ENCODE peak calls at places on chromosomes 4 and X, in five cellular contexts. Q is IMR-90, W is H9, T is neuronal stem cell, B is H1. S is an unnamed sample.

GRCh38 chr4:1051472-1051871 is 40.0 kb downstream of the FGFRL1 start:
- DNase-seq in Q (no peak), W (peak), T (no peak), B (no peak), S (no peak)

GRCh38 chrX:140713174-140713539 is 3.6 kb downstream of the LINC00632 start:
- DNase-seq in Q (no peak), W (no peak), T (no peak), B (no peak), S (no peak)

GRCh38 chr4:78660559-78660958 is 109.0 kb downstream of the ANXA3 start:
- DNase-seq in Q (no peak), W (no peak), T (no peak), B (no peak), S (no peak)

GRCh38 chr4:133190098-133190497 is 41.0 kb downstream of the PCDH10 start:
- DNase-seq in Q (peak), W (no peak), T (no peak), B (no peak), S (no peak)

GRCh38 chr4:80266267-80266901 is at the start of gene FGF5:
- DNase-seq in Q (peak), W (peak), T (peak), B (peak), S (peak)

GRCh38 chrX:10576777-10577444 is 43.5 kb downstream of the MID1 start:
- DNase-seq in Q (no peak), W (no peak), T (no peak), B (no peak), S (no peak)

GRCh38 chr4:140037353-140038030 is 116.5 kb downstream of the MAML3 start:
- DNase-seq in Q (peak), W (no peak), T (no peak), B (no peak), S (peak)

GRCh38 chr4:52173470-52174055 is 122.5 kb downstream of the SPATA18 start:
- DNase-seq in Q (no peak), W (no peak), T (no peak), B (no peak), S (no peak)

GRCh38 chr4:11741190-11741652 is 312.5 kb upstream of the HS3ST1 start:
- DNase-seq in Q (peak), W (no peak), T (no peak), B (no peak), S (peak)

GRCh38 chr4:75708218-75708691 is 16.1 kb upstream of the USO1 start:
- DNase-seq in Q (no peak), W (no peak), T (no peak), B (peak), S (no peak)

GRCh38 chr4:118034061-118034785 is at the start of gene NDST3:
- DNase-seq in Q (peak), W (peak), T (peak), B (peak), S (peak)

GRCh38 chr4:23884261-23884660 is 5.6 kb downstream of the PPARGC1A start:
- DNase-seq in Q (no peak), W (no peak), T (no peak), B (no peak), S (peak)

GRCh38 chrX:115968436-115969252 is 201.9 kb upstream of the AGTR2 start:
- DNase-seq in Q (no peak), W (peak), T (peak), B (peak), S (peak)

GRCh38 chr4:19074061-19074460 is 1052.5 kb upstream of the LCORL start:
- DNase-seq in Q (no peak), W (no peak), T (no peak), B (no peak), S (no peak)

GRCh38 chr4:75844151-75844662 is 58.0 kb downstream of the PPEF2 start:
- DNase-seq in Q (peak), W (no peak), T (no peak), B (no peak), S (peak)

GRCh38 chr4:95213361-95213760 is 335.4 kb downstream of the UNC5C start:
- DNase-seq in Q (no peak), W (no peak), T (no peak), B (no peak), S (no peak)

GRCh38 chr4:147351083-147351787 is 129.7 kb upstream of the EDNRA start:
- DNase-seq in Q (peak), W (no peak), T (no peak), B (no peak), S (no peak)

GRCh38 chr4:11549525-11549924 is 120.8 kb upstream of the HS3ST1 start:
- DNase-seq in Q (peak), W (no peak), T (no peak), B (no peak), S (peak)

GRCh38 chr4:7978907-7979651 is 39.4 kb upstream of the AFAP1 start:
- DNase-seq in Q (no peak), W (peak), T (no peak), B (peak), S (no peak)

GRCh38 chr4:183966371-183966770 is 61.3 kb downstream of the STOX2 start:
- DNase-seq in Q (peak), W (no peak), T (no peak), B (no peak), S (no peak)

GRCh38 chrX:136457303-136457917 is 30.3 kb upstream of the BRS3 start:
- DNase-seq in Q (no peak), W (no peak), T (no peak), B (no peak), S (no peak)

GRCh38 chr4:90769251-90769650 is 642.1 kb downstream of the CCSER1 start:
- DNase-seq in Q (no peak), W (no peak), T (no peak), B (no peak), S (peak)

GRCh38 chrX:129651756-129652564 is 2.8 kb downstream of the APLN start:
- DNase-seq in Q (no peak), W (peak), T (no peak), B (no peak), S (no peak)

GRCh38 chr4:97330915-97331314 is 812.4 kb downstream of the STPG2 start:
- DNase-seq in Q (no peak), W (no peak), T (no peak), B (no peak), S (no peak)

GRCh38 chr4:101238706-101239105 is 108.6 kb downstream of the PPP3CA start:
- DNase-seq in Q (peak), W (no peak), T (no peak), B (no peak), S (peak)

GRCh38 chr4:83282049-83282535 is 2.5 kb downstream of the COQ2 start:
- DNase-seq in Q (peak), W (no peak), T (peak), B (peak), S (peak)

GRCh38 chrX:77918568-77918967 is 8.1 kb downstream of the ATP7A start:
- DNase-seq in Q (peak), W (no peak), T (no peak), B (no peak), S (no peak)

GRCh38 chr4:150211821-150212445 is 133.7 kb downstream of the DCLK2 start:
- DNase-seq in Q (no peak), W (no peak), T (no peak), B (no peak), S (peak)

GRCh38 chr4:145097331-145097820 is 620 bp downstream of the ANAPC10 start:
- DNase-seq in Q (no peak), W (no peak), T (no peak), B (no peak), S (no peak)

GRCh38 chr4:182555997-182556418 is 312.8 kb downstream of the TENM3 start:
- DNase-seq in Q (peak), W (peak), T (peak), B (no peak), S (peak)

GRCh38 chr4:154744341-154744948 is 645 bp downstream of the LRAT start:
- DNase-seq in Q (no peak), W (no peak), T (no peak), B (no peak), S (no peak)

GRCh38 chr4:5609265-5610007 is 98.9 kb downstream of the EVC2 start:
- DNase-seq in Q (no peak), W (no peak), T (no peak), B (no peak), S (no peak)

GRCh38 chr4:38322709-38323108 is 341.3 kb upstream of the KLF3 start:
- DNase-seq in Q (peak), W (no peak), T (no peak), B (no peak), S (peak)

GRCh38 chr4:46894841-46895240 is 14.2 kb downstream of the COX7B2 start:
- DNase-seq in Q (no peak), W (no peak), T (no peak), B (no peak), S (peak)

GRCh38 chrX:102867254-102867653 is 69.8 kb upstream of the RAB40AL start:
- DNase-seq in Q (no peak), W (no peak), T (no peak), B (no peak), S (no peak)

GRCh38 chrX:135273162-135273561 is 21.3 kb downstream of the ETDA start:
- DNase-seq in Q (no peak), W (no peak), T (no peak), B (no peak), S (no peak)

GRCh38 chr4:111945014-111945413 is 200.2 kb upstream of the FAM241A start:
- DNase-seq in Q (no peak), W (no peak), T (no peak), B (no peak), S (peak)

DNA sequence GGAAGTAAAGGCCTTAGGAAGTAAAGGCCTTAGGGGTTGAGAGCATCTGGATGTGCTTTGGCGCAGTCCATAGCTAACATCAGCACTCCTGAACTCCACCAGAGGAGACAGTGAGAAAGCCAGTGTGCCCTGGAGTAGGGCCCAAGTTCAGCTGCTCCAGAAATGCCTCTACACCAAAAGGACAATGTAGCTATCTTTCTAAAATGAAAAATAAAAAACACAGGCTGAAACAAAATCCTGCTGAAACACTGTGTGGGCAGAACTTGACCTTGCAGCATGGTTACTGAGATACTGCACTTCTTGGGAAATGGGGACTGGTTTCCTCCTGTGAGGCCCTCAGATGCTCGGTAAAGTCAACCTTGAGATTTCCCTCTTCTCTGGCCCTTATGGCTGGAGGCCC is 29.3 kb downstream of the SH3RF1 start:
- DNase-seq in Q (no peak), W (no peak), T (no peak), B (no peak), S (no peak)
- H3K4ac ChIP-seq in Q (no peak), W (no peak), T (no peak), B (no peak), S (no peak)

DNA sequence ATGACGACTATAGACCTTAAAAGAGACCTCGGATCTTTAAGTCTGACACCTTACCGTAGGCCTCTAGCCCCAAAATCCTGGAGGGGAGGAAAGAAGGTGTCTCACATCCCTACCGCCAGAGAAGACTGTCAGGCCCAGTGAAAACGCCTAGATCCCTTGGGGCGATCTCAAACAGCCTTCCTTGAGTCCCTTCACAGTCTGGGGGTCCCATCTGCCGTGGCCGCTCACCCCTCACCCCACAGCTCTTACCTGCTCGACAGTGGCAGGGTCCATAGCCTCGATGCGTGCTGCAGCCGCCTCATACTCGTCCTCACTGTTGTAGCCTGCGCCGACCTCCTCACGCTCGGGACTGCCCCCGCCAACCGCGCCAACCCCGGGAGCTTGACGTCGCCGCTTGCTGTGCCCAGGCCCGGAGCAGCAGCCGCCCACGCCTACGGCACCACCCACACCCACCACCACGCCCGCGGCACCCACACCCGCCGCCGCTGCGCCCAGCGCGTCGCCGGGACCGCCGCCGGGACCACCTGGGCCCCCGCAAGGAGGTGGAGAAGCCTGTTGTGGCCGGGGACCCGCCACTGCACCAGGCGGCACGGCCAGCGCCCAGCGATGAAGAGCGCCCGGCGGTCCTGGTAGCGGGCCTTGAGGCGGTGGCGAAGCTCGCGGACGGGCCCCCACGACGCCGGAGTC is 536 bp downstream of the OTUD5 start:
- DNase-seq in Q (no peak), W (no peak), T (no peak), B (no peak), S (no peak)
- H2BK5ac ChIP-seq in Q (peak), W (no peak), T (peak), B (no peak), S (peak)

GRCh38 chrX:26851981-26852380 is 611.2 kb downstream of the PPP4R3C start:
- DNase-seq in Q (no peak), W (no peak), T (no peak), B (no peak), S (peak)
- H2AFZ ChIP-seq in Q (no peak), W (no peak), T (peak), B (no peak), S (no peak)

DNA sequence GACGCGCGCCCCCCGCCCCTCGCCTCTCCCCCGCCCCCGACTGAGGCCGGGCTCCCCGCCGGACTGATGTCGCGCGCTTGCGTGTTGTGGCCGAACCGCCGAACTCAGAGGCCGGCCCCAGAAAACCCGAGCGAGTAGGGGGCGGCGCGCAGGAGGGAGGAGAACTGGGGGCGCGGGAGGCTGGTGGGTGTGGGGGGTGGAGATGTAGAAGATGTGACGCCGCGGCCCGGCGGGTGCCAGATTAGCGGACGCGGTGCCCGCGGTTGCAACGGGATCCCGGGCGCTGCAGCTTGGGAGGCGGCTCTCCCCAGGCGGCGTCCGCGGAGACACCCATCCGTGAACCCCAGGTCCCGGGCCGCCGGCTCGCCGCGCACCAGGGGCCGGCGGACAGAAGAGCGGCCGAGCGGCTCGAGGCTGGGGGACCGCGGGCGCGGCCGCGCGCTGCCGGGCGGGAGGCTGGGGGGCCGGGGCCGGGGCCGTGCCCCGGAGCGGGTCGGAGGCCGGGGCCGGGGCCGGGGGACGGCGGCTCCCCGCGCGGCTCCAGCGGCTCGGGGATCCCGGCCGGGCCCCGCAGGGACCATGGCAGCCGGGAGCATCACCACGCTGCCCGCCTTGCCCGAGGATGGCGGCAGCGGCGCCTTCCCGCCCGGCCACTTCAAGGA is at the start of gene FGF2:
- DNase-seq in Q (peak), W (peak), T (peak), B (peak), S (peak)
- H3K4ac ChIP-seq in Q (peak), W (peak), T (peak), B (peak), S (peak)